ENCODE peak calls at places on chromosome 22, in ten cellular contexts. Z is fibroblast of lung; B is thoracic aorta; Y is choroid plexus epithelial cell; W is psoas muscle; H is CD8-positive, alpha-beta T cell; P is tibial nerve; U is cardiac muscle cell; F is fibroblast of villous mesenchyme; V is IMR-90. N is an unnamed sample.

GRCh38 chr22:37848587-37849088 is 581 bp upstream of the EIF3L start:
- DNase-seq in B (no peak), U (no peak), H (peak; percentile 9), P (no peak), W (no peak), Z (peak; percentile 11), F (peak; percentile 58), V (peak; percentile 16), Y (peak; percentile 54), N (no peak)

GRCh38 chr22:31044262-31044861 is 36.8 kb upstream of the SMTN start:
- DNase-seq in P (peak; percentile 39), U (no peak), F (peak; percentile 82), H (no peak), Z (peak; percentile 68), W (peak; percentile 69), V (peak; percentile 74), B (peak; percentile 60), Y (peak; percentile 63), N (no peak)

GRCh38 chr22:26998134-26998533 is 340.7 kb downstream of the MIAT start:
- DNase-seq in F (no peak), W (no peak), V (no peak), H (no peak), P (no peak), Z (no peak), B (no peak), U (no peak), Y (no peak), N (no peak)

GRCh38 chr22:41449321-41449720 is 2.7 kb upstream of the TOB2 start:
- DNase-seq in F (no peak), P (no peak), Y (no peak), V (no peak), B (no peak), H (no peak), W (no peak), U (no peak), Z (no peak), N (no peak)

GRCh38 chr22:27381960-27382742 is 419.4 kb downstream of the MN1 start:
- DNase-seq in H (no peak), Z (no peak), B (no peak), P (no peak), W (no peak), Y (no peak), V (no peak), F (no peak), U (no peak), N (no peak)

GRCh38 chr22:42991010-42991651 is 23.8 kb downstream of the PACSIN2 start:
- DNase-seq in B (no peak), V (peak; percentile 91), H (no peak), F (peak; percentile 86), U (no peak), P (no peak), Y (peak; percentile 84), W (no peak), Z (peak; percentile 93), N (no peak)

GRCh38 chr22:27704581-27704980 is 97.0 kb downstream of the MN1 start:
- DNase-seq in Y (no peak), U (no peak), Z (no peak), H (no peak), W (no peak), F (no peak), P (no peak), V (no peak), B (no peak), N (no peak)

GRCh38 chr22:45007247-45007945 is 2.4 kb downstream of the PHF21B start:
- DNase-seq in V (peak; percentile 27), P (no peak), B (no peak), W (peak; percentile 29), U (peak; percentile 94), F (peak; percentile 31), Y (peak; percentile 31), Z (peak; percentile 55), H (no peak), N (no peak)

GRCh38 chr22:46513908-46514550 is 23.4 kb downstream of the CELSR1 start:
- DNase-seq in Z (no peak), F (no peak), U (no peak), H (no peak), B (no peak), P (no peak), Y (no peak), W (no peak), V (no peak), N (no peak)

GRCh38 chr22:36358533-36359171 is 29.1 kb downstream of the MYH9 start:
- DNase-seq in Y (peak; percentile 44), V (no peak), F (no peak), W (no peak), P (no peak), Z (peak; percentile 69), B (no peak), H (no peak), U (no peak), N (no peak)
- H3K4me3 ChIP-seq in Y (no peak overlapping the region), V (no peak overlapping the region), F (no peak overlapping the region), W (no peak overlapping the region), P (no peak overlapping the region), Z (no peak overlapping the region), B (peak overlapping the region; percentile 52), H (no peak overlapping the region), U (no peak overlapping the region), N (no peak overlapping the region)

GRCh38 chr22:32473388-32473952 is 1.1 kb upstream of the FBXO7 start:
- DNase-seq in F (peak; percentile 67), Z (peak; percentile 47), W (no peak), H (no peak), V (peak; percentile 70), Y (peak; percentile 83), U (peak; percentile 73), P (no peak), B (no peak), N (no peak)

GRCh38 chr22:32476286-32476685 is 1.7 kb downstream of the FBXO7 start:
- DNase-seq in H (no peak), U (no peak), Z (no peak), Y (no peak), B (no peak), P (no peak), V (no peak), W (no peak), F (peak; percentile 28), N (no peak)

GRCh38 chr22:32475428-32476010 is 908 bp downstream of the FBXO7 start:
- DNase-seq in W (no peak), H (peak; percentile 13), V (no peak), F (no peak), B (no peak), Z (peak; percentile 51), P (no peak), U (peak; percentile 63), Y (peak; percentile 69), N (no peak)

GRCh38 chr22:32476804-32477203 is 2.2 kb downstream of the FBXO7 start:
- DNase-seq in F (peak; percentile 1), Y (no peak), H (no peak), V (no peak), U (no peak), Z (no peak), B (no peak), P (no peak), W (no peak), N (no peak)

DNA sequence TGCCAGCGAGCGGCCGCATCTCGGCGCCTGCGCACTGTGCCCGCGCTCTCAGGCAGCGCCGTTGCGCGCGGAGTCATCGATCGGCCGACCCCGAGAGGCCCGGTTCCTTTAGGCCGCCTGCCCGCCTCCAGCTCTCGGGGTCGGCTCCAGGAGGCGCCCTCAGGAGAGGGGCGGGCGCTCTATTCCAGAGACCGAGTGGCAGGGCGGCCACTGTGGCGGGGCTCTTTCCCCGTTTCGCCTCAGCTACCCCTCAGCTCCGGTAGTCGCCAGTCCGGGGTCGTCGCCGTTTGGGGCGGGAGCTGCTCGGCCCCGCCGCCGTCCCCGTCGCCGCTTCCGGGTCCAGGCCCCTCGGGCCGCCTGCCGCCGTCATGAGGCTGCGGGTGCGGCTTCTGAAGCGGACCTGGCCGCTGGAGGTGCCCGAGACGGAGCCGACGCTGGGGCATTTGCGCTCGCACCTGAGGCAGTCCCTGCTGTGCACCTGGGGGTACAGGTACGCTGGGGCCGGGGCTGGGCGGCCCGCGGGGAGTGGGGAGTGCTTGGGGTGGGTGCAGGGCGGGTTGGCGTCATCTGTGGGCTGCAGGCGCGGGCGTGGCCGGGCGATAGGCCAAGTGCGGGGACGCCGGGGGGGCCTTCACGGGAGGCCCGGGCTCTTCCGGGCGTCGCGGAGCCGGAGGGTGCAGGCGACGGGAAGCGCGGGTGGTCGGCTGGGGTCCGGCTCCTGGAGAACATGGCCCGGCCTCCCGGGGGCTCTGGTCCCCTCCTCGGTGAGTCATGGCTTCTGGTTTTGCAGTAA is at the start of gene FBXO7:
- DNase-seq in H (peak; percentile 82), P (peak; percentile 80), V (peak; percentile 90), Z (peak; percentile 92), Y (peak; percentile 95), W (peak; percentile 96), F (peak; percentile 94), B (peak; percentile 57), U (peak; percentile 97), N (no peak)
- TF ChIP-seq CTCF in H (peak; percentile 23), P (peak; percentile 81), V (peak; percentile 59), Z (peak; percentile 24), Y (peak; percentile 55), W (peak; percentile 13), F (peak; percentile 43), B (peak; percentile 29), U (peak; percentile 24), N (no peak)

DNA sequence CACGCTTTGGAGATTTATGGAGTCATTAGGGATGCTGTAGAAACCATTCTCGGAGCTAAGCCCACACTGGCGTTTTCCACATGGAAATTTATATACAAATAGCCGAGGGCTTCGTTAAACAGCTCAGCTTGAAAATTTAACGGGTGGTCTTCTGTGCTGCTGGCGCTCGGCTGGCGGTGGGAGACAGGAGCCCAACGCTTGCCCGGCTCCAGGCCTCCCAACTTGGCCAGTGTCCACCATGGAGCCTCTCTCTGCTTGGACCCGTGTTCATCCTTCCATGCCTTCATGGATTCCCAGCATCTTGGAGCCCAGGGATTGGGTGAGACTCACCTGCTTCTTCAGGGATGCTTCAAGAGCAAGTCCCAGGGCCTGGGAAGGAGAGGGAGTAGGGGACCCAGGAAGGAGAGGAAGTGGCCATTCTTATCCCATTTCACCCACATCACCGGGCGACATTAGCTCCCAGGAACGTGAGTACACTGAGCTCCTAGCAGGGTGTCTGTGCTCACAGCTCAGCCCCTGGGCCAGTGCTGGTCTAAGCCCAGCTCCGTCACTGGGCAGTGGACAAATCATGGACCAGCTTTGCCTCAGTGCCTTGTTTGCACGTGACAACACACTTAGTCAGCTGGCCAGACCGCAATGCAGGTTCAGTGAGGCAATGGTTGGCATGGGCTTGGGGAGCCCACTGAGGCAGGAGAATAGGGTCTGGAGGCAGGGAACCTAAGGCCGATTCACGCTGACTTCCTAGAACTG is 944.3 kb downstream of the BRD1 start:
- DNase-seq in W (no peak), B (no peak), U (no peak), Z (no peak), H (no peak), V (no peak), Y (no peak), F (no peak), P (no peak), N (no peak)
- H3K4me3 ChIP-seq in W (no peak overlapping the region), B (no peak overlapping the region), U (no peak overlapping the region), Z (no peak overlapping the region), H (no peak overlapping the region), V (no peak overlapping the region), Y (no peak overlapping the region), F (no peak overlapping the region), P (no peak overlapping the region), N (no peak overlapping the region)

DNA sequence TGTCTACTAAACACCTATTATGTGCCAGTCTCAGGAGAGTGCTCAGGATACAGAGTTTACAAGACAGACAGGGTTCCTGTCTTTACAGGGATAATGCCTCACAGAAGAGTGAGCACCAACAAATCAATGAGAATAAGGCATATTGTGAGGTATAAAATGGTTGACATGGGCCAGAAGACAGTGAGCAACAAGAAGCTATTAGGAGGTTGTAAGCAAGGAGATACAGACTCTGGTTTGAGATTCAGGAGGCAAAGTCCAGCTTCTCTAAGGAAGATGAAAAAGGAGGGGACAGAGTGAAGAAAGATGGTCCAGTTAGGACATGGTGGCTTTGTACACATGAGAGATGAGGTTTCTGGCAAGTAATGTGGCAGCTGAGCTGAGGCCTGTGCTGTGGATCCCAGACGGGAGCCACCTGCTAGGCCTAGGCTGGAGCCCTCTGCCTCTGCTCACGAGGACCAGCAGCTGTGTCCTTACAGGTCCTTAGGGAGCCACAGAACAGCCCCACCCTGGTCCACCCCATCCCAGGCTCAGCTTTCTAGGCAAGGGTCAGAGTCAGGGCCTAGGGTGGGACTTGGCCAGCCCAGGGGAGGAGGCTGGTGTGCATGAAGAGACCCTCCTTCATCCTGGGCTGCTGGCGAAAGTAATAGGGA is 110.5 kb downstream of the ZNF280B start:
- DNase-seq in Z (no peak), U (no peak), Y (no peak), B (no peak), H (no peak), P (no peak), W (no peak), V (no peak), F (no peak), N (no peak)
- TF ChIP-seq CTCF in Z (no peak), U (no peak), Y (no peak), B (no peak), H (no peak), P (no peak), W (no peak), V (no peak), F (no peak), N (no peak)

N was measured in LNCaP clone FGC.